ENCODE peak calls at places on chromosomes 12 and 14, in ten cellular contexts. K is lower leg skin, O is gastrocnemius medialis, L is uterus, X is right lobe of liver, A is ovary, N is NB4, J is Peyer's patch, D is IMR-90, I is stomach. Q is an unnamed sample.

GRCh38 chr12:2453076-2453806 is 341.5 kb upstream of the FKBP4 start:
- DNase-seq in K (no peak), O (no peak), L (no peak), X (no peak), A (no peak), N (no peak), J (no peak), D (no peak), I (no peak), Q (no peak)

GRCh38 chr12:92312463-92312970 is 166.9 kb upstream of the BTG1 start:
- DNase-seq in K (no peak), O (no peak), L (no peak), X (no peak), A (no peak), N (no peak), J (no peak), D (no peak), I (no peak), Q (no peak)

GRCh38 chr12:51342416-51342815 is 4.1 kb downstream of the CELA1 start:
- DNase-seq in K (no peak), O (no peak), L (no peak), X (no peak), A (no peak), N (no peak), J (no peak), D (no peak), I (no peak), Q (no peak)

GRCh38 chr14:76784881-76785280 is 23.6 kb downstream of the VASH1 start:
- DNase-seq in K (peak; percentile 88), O (peak; percentile 62), L (peak; percentile 83), X (no peak), A (peak; percentile 69), N (peak; percentile 80), J (no peak), D (peak; percentile 75), I (peak; percentile 63), Q (peak; percentile 81)

GRCh38 chr12:45165284-45165683 is 50.6 kb upstream of the ANO6 start:
- DNase-seq in K (no peak), O (no peak), L (no peak), X (no peak), A (no peak), N (no peak), J (no peak), D (no peak), I (no peak), Q (no peak)

GRCh38 chr12:115216300-115216699 is 532.3 kb upstream of the TBX3 start:
- DNase-seq in K (no peak), O (no peak), L (no peak), X (no peak), A (no peak), N (no peak), J (no peak), D (peak; percentile 31), I (no peak), Q (no peak)

GRCh38 chr12:3777206-3777809 is 24.4 kb upstream of the CRACR2A start:
- DNase-seq in K (no peak), O (no peak), L (no peak), X (no peak), A (no peak), N (peak; percentile 60), J (no peak), D (peak; percentile 43), I (no peak), Q (peak; percentile 38)

GRCh38 chr14:49770212-49770817 is 2.4 kb downstream of the KLHDC2 start:
- DNase-seq in K (no peak), O (no peak), L (no peak), X (peak; percentile 84), A (no peak), N (no peak), J (peak; percentile 62), D (peak; percentile 5), I (peak; percentile 63), Q (no peak)

DNA sequence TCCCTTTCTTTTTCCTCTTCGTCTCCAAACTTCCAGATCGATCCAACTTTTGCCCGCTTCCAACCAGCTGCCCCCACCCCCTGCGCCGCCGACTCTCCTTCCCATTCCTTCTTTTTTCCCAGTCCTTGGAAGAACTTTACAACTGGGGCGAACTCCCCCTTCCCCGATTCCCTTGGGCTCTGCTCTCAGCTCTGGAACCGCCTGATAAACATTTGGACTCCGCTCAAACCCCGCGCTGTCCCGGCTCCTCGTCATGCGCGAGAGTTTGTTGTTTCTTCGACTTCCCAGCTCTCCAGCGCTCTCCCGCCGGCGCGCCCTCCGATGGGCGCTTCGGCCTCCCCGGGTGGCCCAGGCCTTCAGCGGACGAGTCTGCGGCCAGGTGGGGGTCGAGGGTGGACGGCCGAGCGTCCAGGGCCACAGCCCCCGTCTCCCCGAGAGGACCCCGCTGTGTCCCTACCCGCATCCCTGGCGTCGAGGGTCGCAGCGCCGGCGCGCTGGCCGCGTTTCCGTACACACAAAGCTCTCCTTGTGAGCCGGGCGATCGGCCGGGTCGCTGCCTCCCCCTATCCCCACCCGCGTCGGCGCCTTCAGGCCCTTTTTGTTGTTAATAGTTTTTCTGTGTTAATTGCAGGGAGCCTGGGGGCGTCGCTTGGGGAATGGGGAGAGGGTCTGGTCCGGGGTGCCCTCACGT is 819 bp downstream of the MMP14 start:
- DNase-seq in K (no peak), O (no peak), L (peak; percentile 66), X (peak; percentile 65), A (peak; percentile 78), N (peak; percentile 68), J (peak; percentile 76), D (peak; percentile 63), I (peak; percentile 71), Q (peak; percentile 69)
- TF ChIP-seq POLR2A in K (no peak), O (no peak), L (no peak), X (peak; percentile 8), A (peak; percentile 34), N (no peak), J (no peak), D (no peak), I (no peak), Q (peak; percentile 56)

GRCh38 chr12:89172224-89172623 is 180.1 kb downstream of the DUSP6 start:
- DNase-seq in K (no peak), O (no peak), L (no peak), X (no peak), A (no peak), N (no peak), J (no peak), D (no peak), I (no peak), Q (no peak)
- TF ChIP-seq POLR2A in K (no peak), O (no peak), L (no peak), X (no peak), A (no peak), N (no peak), J (no peak), D (no peak), I (no peak), Q (no peak)

GRCh38 chr14:105169776-105170655 is 1.4 kb upstream of the JAG2 start:
- DNase-seq in K (no peak), O (peak; percentile 30), L (no peak), X (no peak), A (no peak), N (no peak), J (no peak), D (no peak), I (no peak), Q (no peak)

GRCh38 chr14:105168979-105169507 is 467 bp upstream of the JAG2 start:
- DNase-seq in K (no peak), O (no peak), L (no peak), X (no peak), A (no peak), N (no peak), J (peak; percentile 63), D (no peak), I (no peak), Q (peak; percentile 23)

GRCh38 chr14:105167303-105168092 is 1.1 kb downstream of the JAG2 start:
- DNase-seq in K (no peak), O (peak; percentile 39), L (no peak), X (no peak), A (no peak), N (no peak), J (peak; percentile 63), D (no peak), I (peak; percentile 33), Q (no peak)

GRCh38 chr14:105168093-105168420 is 519 bp downstream of the JAG2 start:
- DNase-seq in K (no peak), O (no peak), L (no peak), X (no peak), A (no peak), N (no peak), J (no peak), D (no peak), I (no peak), Q (no peak)

DNA sequence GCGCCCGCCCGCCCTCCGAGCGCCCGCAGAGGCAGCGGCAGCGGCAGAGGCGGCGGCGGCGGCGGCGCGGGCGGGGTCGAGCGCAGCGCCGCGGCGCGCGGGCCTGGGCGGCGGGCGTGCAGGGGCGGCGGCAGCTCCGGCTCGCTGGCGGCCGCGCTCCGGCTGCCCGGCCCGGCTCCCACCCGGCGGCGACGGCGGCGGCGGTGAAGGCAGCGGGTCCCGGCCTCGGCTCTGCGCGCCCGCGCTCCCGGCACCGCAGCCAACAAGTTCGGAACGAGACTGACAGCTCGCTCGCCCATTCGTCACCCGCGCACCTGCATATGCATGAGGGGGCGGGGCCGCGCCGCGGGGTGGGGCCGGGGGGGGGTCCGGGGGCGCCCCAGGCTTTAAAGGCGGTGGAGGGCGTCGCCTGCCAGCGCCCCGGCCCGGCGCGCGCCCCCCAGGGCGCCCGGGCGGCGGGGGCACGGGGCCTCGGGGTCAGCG is at the start of gene JAG2:
- DNase-seq in K (no peak), O (peak; percentile 75), L (no peak), X (no peak), A (no peak), N (no peak), J (peak; percentile 75), D (no peak), I (peak; percentile 67), Q (peak; percentile 41)
- TF ChIP-seq POLR2A in K (no peak), O (peak; percentile 54), L (no peak), X (no peak), A (no peak), N (no peak), J (no peak), D (no peak), I (no peak), Q (no peak)

GRCh38 chr14:103910984-103911383 is 17.3 kb upstream of the TDRD9 start:
- DNase-seq in K (no peak), O (no peak), L (no peak), X (no peak), A (no peak), N (no peak), J (no peak), D (no peak), I (no peak), Q (no peak)

GRCh38 chr14:103909531-103910261 is 18.6 kb upstream of the TDRD9 start:
- DNase-seq in K (no peak), O (no peak), L (no peak), X (no peak), A (no peak), N (no peak), J (no peak), D (no peak), I (no peak), Q (no peak)

GRCh38 chr14:103905861-103906456 is 22.3 kb upstream of the TDRD9 start:
- DNase-seq in K (no peak), O (no peak), L (no peak), X (no peak), A (no peak), N (peak; percentile 28), J (no peak), D (no peak), I (no peak), Q (peak; percentile 32)

GRCh38 chr14:103910262-103910935 is 17.9 kb upstream of the TDRD9 start:
- DNase-seq in K (peak; percentile 93), O (peak; percentile 74), L (peak; percentile 75), X (peak; percentile 94), A (peak; percentile 82), N (peak; percentile 62), J (peak; percentile 84), D (peak; percentile 66), I (peak; percentile 94), Q (peak; percentile 67)

GRCh38 chr14:103908580-103908979 is 19.7 kb upstream of the TDRD9 start:
- DNase-seq in K (no peak), O (no peak), L (no peak), X (no peak), A (no peak), N (no peak), J (no peak), D (no peak), I (no peak), Q (no peak)
- TF ChIP-seq POLR2A in K (no peak), O (no peak), L (no peak), X (no peak), A (no peak), N (no peak), J (no peak), D (no peak), I (no peak), Q (no peak)

Q was measured in erythroblast.